ENCODE peak calls at places on chromosomes 4 and X, in six cellular contexts. T is amniotic stem cell, P is foreskin keratinocyte, B is activated T-helper 1 cell treated with Interleukin-2 at 50 U/mL for 16 hours, F is IMR-90, L is activated T-cell treated with anti-CD3 and anti-CD28 coated beads for 1 hour. N is an unnamed sample.

GRCh38 chr4:84563002-84563401 is 19.9 kb upstream of the CDS1 start:
- DNase-seq in T (no peak), P (no peak), B (no peak), F (no peak), L (no peak), N (no peak)

GRCh38 chr4:61666248-61666647 is 466.1 kb downstream of the ADGRL3 start:
- DNase-seq in T (no peak), P (no peak), B (no peak), F (no peak), L (no peak), N (no peak)

GRCh38 chr4:87669373-87669772 is 19.3 kb downstream of the DMP1 start:
- DNase-seq in T (no peak), P (no peak), B (no peak), F (no peak), L (no peak), N (no peak)

GRCh38 chr4:167232805-167233522 is 1.3 kb downstream of the SPOCK3 start:
- DNase-seq in T (no peak), P (no peak), B (no peak), F (no peak), L (no peak), N (no peak)

GRCh38 chr4:16001484-16001858 is 38.5 kb upstream of the FGFBP2 start:
- DNase-seq in T (peak; percentile 29), P (peak; percentile 22), B (peak; percentile 8), F (peak; percentile 72), L (no peak), N (peak; percentile 11)

GRCh38 chr4:154004859-154005520 is 216.1 kb upstream of the SFRP2 start:
- DNase-seq in T (peak; percentile 28), P (no peak), B (no peak), F (no peak), L (no peak), N (no peak)

GRCh38 chr4:145734576-145735329 is 54.8 kb downstream of the C4orf51 start:
- DNase-seq in T (peak; percentile 92), P (peak; percentile 98), B (no peak), F (peak; percentile 96), L (no peak), N (no peak)

GRCh38 chrX:65644621-65645287 is 22.7 kb upstream of the MSN start:
- DNase-seq in T (peak; percentile 45), P (peak; percentile 56), B (no peak), F (peak; percentile 79), L (peak; percentile 4), N (peak; percentile 21)

GRCh38 chr4:114271031-114271430 is 291.6 kb upstream of the ARSJ start:
- DNase-seq in T (no peak), P (no peak), B (no peak), F (no peak), L (no peak), N (no peak)

GRCh38 chr4:187586892-187587291 is 408.7 kb upstream of the ZFP42 start:
- DNase-seq in T (no peak), P (no peak), B (no peak), F (no peak), L (no peak), N (no peak)

GRCh38 chrX:79440336-79440735 is 73.2 kb upstream of the ITM2A start:
- DNase-seq in T (no peak), P (no peak), B (no peak), F (no peak), L (no peak), N (no peak)

GRCh38 chrX:153646620-153647373 is at the start of gene DUSP9:
- DNase-seq in T (no peak), P (no peak), B (no peak), F (no peak), L (no peak), N (no peak)

GRCh38 chrX:71541546-71542022 is 8.7 kb downstream of the OGT start:
- DNase-seq in T (no peak), P (peak; percentile 31), B (no peak), F (peak; percentile 75), L (no peak), N (peak; percentile 45)

GRCh38 chr4:122364700-122365404 is 14.0 kb upstream of the ADAD1 start:
- DNase-seq in T (no peak), P (no peak), B (peak; percentile 10), F (no peak), L (no peak), N (no peak)